ENCODE peak calls at places on chromosome 21, in five cellular contexts. One of them, this sample, is unnamed.

GRCh38 chr21:44761747-44762208 is 39.8 kb downstream of the UBE2G2 start:
- DNase-seq in AG08395: no peak
- DNase-seq in iPS-NIHi11: no peak
- DNase-seq in H54: no peak
- DNase-seq in GM12865: no peak
- DNase-seq in this sample: peak

GRCh38 chr21:41439245-41439644 is 13.2 kb downstream of the MX1 start:
- DNase-seq in H54: no peak
- DNase-seq in iPS-NIHi11: no peak
- DNase-seq in AG08395: no peak
- DNase-seq in GM12865: no peak
- DNase-seq in this sample: no peak

GRCh38 chr21:44691686-44692085 is 5.3 kb upstream of the KRTAP10-12 start:
- DNase-seq in AG08395: no peak
- DNase-seq in GM12865: no peak
- DNase-seq in iPS-NIHi11: no peak
- DNase-seq in H54: no peak
- DNase-seq in this sample: no peak

GRCh38 chr21:42176864-42177263 is 42.1 kb upstream of the ABCG1 start:
- DNase-seq in iPS-NIHi11: no peak
- DNase-seq in GM12865: no peak
- DNase-seq in AG08395: no peak
- DNase-seq in H54: no peak
- DNase-seq in this sample: no peak

GRCh38 chr21:44785620-44786344 is 15.8 kb downstream of the UBE2G2 start:
- DNase-seq in AG08395: no peak
- DNase-seq in H54: no peak
- DNase-seq in GM12865: no peak
- DNase-seq in iPS-NIHi11: no peak
- DNase-seq in this sample: no peak

GRCh38 chr21:42513151-42513984 is at the start of gene SLC37A1:
- DNase-seq in AG08395: no peak
- DNase-seq in iPS-NIHi11: peak
- DNase-seq in GM12865: peak
- DNase-seq in H54: no peak
- DNase-seq in this sample: no peak

GRCh38 chr21:28899744-28900143 is 92.9 kb downstream of the LTN1 start:
- DNase-seq in AG08395: no peak
- DNase-seq in iPS-NIHi11: no peak
- DNase-seq in H54: no peak
- DNase-seq in GM12865: no peak
- DNase-seq in this sample: no peak

GRCh38 chr21:42594616-42595280 is 58.7 kb upstream of the PDE9A start:
- DNase-seq in AG08395: no peak
- DNase-seq in iPS-NIHi11: no peak
- DNase-seq in H54: no peak
- DNase-seq in GM12865: no peak
- DNase-seq in this sample: no peak

GRCh38 chr21:42937960-42938580 is 12.6 kb upstream of the ERVH48-1 start:
- DNase-seq in H54: no peak
- DNase-seq in iPS-NIHi11: no peak
- DNase-seq in GM12865: no peak
- DNase-seq in AG08395: no peak
- DNase-seq in this sample: peak

GRCh38 chr21:38980416-38981319 is 174.9 kb downstream of the ETS2 start:
- DNase-seq in H54: no peak
- DNase-seq in iPS-NIHi11: no peak
- DNase-seq in GM12865: no peak
- DNase-seq in AG08395: no peak
- DNase-seq in this sample: no peak

GRCh38 chr21:37712204-37712934 is 203.9 kb downstream of the KCNJ6 start:
- DNase-seq in GM12865: peak
- DNase-seq in H54: peak
- DNase-seq in iPS-NIHi11: peak
- DNase-seq in AG08395: peak
- DNase-seq in this sample: no peak

GRCh38 chr21:38326899-38327298 is 70.1 kb downstream of the KCNJ15 start:
- DNase-seq in iPS-NIHi11: no peak
- DNase-seq in AG08395: no peak
- DNase-seq in H54: no peak
- DNase-seq in GM12865: no peak
- DNase-seq in this sample: no peak

GRCh38 chr21:29870814-29871213 is 69.0 kb downstream of the GRIK1 start:
- DNase-seq in H54: no peak
- DNase-seq in iPS-NIHi11: peak
- DNase-seq in AG08395: no peak
- DNase-seq in GM12865: no peak
- DNase-seq in this sample: no peak

GRCh38 chr21:42691901-42692559 is 38.6 kb downstream of the PDE9A start:
- DNase-seq in GM12865: no peak
- DNase-seq in AG08395: no peak
- DNase-seq in iPS-NIHi11: no peak
- DNase-seq in H54: no peak
- DNase-seq in this sample: peak

GRCh38 chr21:41792711-41793110 is 25.9 kb upstream of the RIPK4 start:
- DNase-seq in AG08395: no peak
- DNase-seq in GM12865: no peak
- DNase-seq in H54: no peak
- DNase-seq in iPS-NIHi11: no peak
- DNase-seq in this sample: no peak

GRCh38 chr21:14922980-14923379 is 141.8 kb downstream of the NRIP1 start:
- DNase-seq in iPS-NIHi11: no peak
- DNase-seq in AG08395: no peak
- DNase-seq in GM12865: no peak
- DNase-seq in H54: no peak
- DNase-seq in this sample: no peak

GRCh38 chr21:32256873-32257620 is 21.8 kb downstream of the MIS18A start:
- DNase-seq in GM12865: peak
- DNase-seq in iPS-NIHi11: peak
- DNase-seq in AG08395: peak
- DNase-seq in H54: peak
- DNase-seq in this sample: no peak

GRCh38 chr21:20968391-20968790 is 29.8 kb upstream of the NCAM2 start:
- DNase-seq in iPS-NIHi11: no peak
- DNase-seq in H54: no peak
- DNase-seq in AG08395: no peak
- DNase-seq in GM12865: no peak
- DNase-seq in this sample: no peak

GRCh38 chr21:46431884-46432488 is 26.7 kb upstream of the DIP2A start:
- DNase-seq in iPS-NIHi11: no peak
- DNase-seq in H54: no peak
- DNase-seq in GM12865: no peak
- DNase-seq in AG08395: no peak
- DNase-seq in this sample: peak

GRCh38 chr21:36663033-36663855 is 35.7 kb upstream of the SIM2 start:
- DNase-seq in AG08395: no peak
- DNase-seq in H54: no peak
- DNase-seq in iPS-NIHi11: no peak
- DNase-seq in GM12865: no peak
- DNase-seq in this sample: no peak

GRCh38 chr21:41445465-41445862 is 19.4 kb downstream of the MX1 start:
- DNase-seq in H54: no peak
- DNase-seq in AG08395: no peak
- DNase-seq in iPS-NIHi11: no peak
- DNase-seq in GM12865: no peak
- DNase-seq in this sample: no peak

GRCh38 chr21:31195334-31196015 is 148.6 kb downstream of the TIAM1 start:
- DNase-seq in GM12865: peak
- DNase-seq in iPS-NIHi11: no peak
- DNase-seq in H54: no peak
- DNase-seq in AG08395: no peak
- DNase-seq in this sample: no peak

GRCh38 chr21:42446531-42446930 is 42.8 kb downstream of the UBASH3A start:
- DNase-seq in GM12865: no peak
- DNase-seq in H54: no peak
- DNase-seq in AG08395: no peak
- DNase-seq in iPS-NIHi11: no peak
- DNase-seq in this sample: no peak

GRCh38 chr21:33914188-33914587 is 1.4 kb downstream of the ATP5PO start:
- DNase-seq in AG08395: no peak
- DNase-seq in GM12865: no peak
- DNase-seq in iPS-NIHi11: no peak
- DNase-seq in H54: no peak
- DNase-seq in this sample: no peak

GRCh38 chr21:31490471-31490870 is 146.4 kb upstream of the TIAM1 start:
- DNase-seq in H54: peak
- DNase-seq in GM12865: no peak
- DNase-seq in iPS-NIHi11: peak
- DNase-seq in AG08395: no peak
- DNase-seq in this sample: no peak

GRCh38 chr21:42578034-42578433 is 64.4 kb downstream of the SLC37A1 start:
- DNase-seq in iPS-NIHi11: no peak
- DNase-seq in GM12865: no peak
- DNase-seq in H54: no peak
- DNase-seq in AG08395: no peak
- DNase-seq in this sample: no peak

GRCh38 chr21:33254766-33255165 is 11.4 kb upstream of the IL10RB start:
- DNase-seq in iPS-NIHi11: no peak
- DNase-seq in H54: no peak
- DNase-seq in AG08395: no peak
- DNase-seq in GM12865: no peak
- DNase-seq in this sample: no peak

GRCh38 chr21:36647279-36648093 is 51.4 kb upstream of the SIM2 start:
- DNase-seq in AG08395: no peak
- DNase-seq in GM12865: no peak
- DNase-seq in iPS-NIHi11: peak
- DNase-seq in H54: peak
- DNase-seq in this sample: no peak

GRCh38 chr21:29504751-29505321 is 206.1 kb downstream of the BACH1 start:
- DNase-seq in H54: no peak
- DNase-seq in iPS-NIHi11: no peak
- DNase-seq in GM12865: no peak
- DNase-seq in AG08395: peak
- DNase-seq in this sample: no peak

GRCh38 chr21:38619865-38620513 is 121.7 kb upstream of the ERG start:
- DNase-seq in GM12865: no peak
- DNase-seq in AG08395: peak
- DNase-seq in H54: no peak
- DNase-seq in iPS-NIHi11: no peak
- DNase-seq in this sample: no peak

GRCh38 chr21:43884012-43884860 is 19.2 kb downstream of the AGPAT3 start:
- DNase-seq in iPS-NIHi11: peak
- DNase-seq in H54: no peak
- DNase-seq in GM12865: peak
- DNase-seq in AG08395: no peak
- DNase-seq in this sample: no peak

GRCh38 chr21:44434568-44434925 is 20.8 kb upstream of the LRRC3 start:
- DNase-seq in H54: no peak
- DNase-seq in AG08395: no peak
- DNase-seq in iPS-NIHi11: no peak
- DNase-seq in GM12865: no peak
- DNase-seq in this sample: peak

GRCh38 chr21:44695641-44696040 is 1.3 kb upstream of the KRTAP10-12 start:
- DNase-seq in H54: no peak
- DNase-seq in GM12865: no peak
- DNase-seq in AG08395: no peak
- DNase-seq in iPS-NIHi11: no peak
- DNase-seq in this sample: no peak

GRCh38 chr21:38787461-38788274 is 18.1 kb upstream of the ETS2 start:
- DNase-seq in AG08395: no peak
- DNase-seq in iPS-NIHi11: peak
- DNase-seq in H54: peak
- DNase-seq in GM12865: peak
- DNase-seq in this sample: no peak

GRCh38 chr21:36929622-36930021 is 36.8 kb downstream of the HLCS start:
- DNase-seq in iPS-NIHi11: no peak
- DNase-seq in AG08395: peak
- DNase-seq in GM12865: no peak
- DNase-seq in H54: no peak
- DNase-seq in this sample: no peak